ENCODE peak calls at places on chromosomes 5 and 9, in five cellular contexts. G is NCI-H1092 treated with DMSO at 0.1 percent for 48 hours; W is central memory CD4-positive, alpha-beta T cell; R is NCI-H524; D is HTR-8/SVneo. V is an unnamed sample.

GRCh38 chr5:92337772-92338234 is 954.7 kb upstream of the ARRDC3 start:
- DNase-seq in G (no peak), W (no peak), R (no peak), D (no peak), V (no peak)

GRCh38 chr9:77927265-77927664 is 104.3 kb downstream of the GNAQ start:
- DNase-seq in G (no peak), W (no peak), R (no peak), D (peak), V (no peak)

GRCh38 chr5:78547171-78547570 is 101.4 kb downstream of the LHFPL2 start:
- DNase-seq in G (no peak), W (no peak), R (no peak), D (no peak), V (no peak)

GRCh38 chr5:85320495-85320894 is 935.8 kb upstream of the EDIL3 start:
- DNase-seq in G (no peak), W (no peak), R (no peak), D (no peak), V (no peak)

GRCh38 chr9:125843646-125844045 is 96.5 kb downstream of the PBX3 start:
- DNase-seq in G (peak), W (no peak), R (peak), D (no peak), V (no peak)

GRCh38 chr5:176743136-176743827 is 67.1 kb upstream of the UNC5A start:
- DNase-seq in G (peak), W (no peak), R (no peak), D (no peak), V (peak)

GRCh38 chr5:120134944-120135343 is 329.2 kb upstream of the PRR16 start:
- DNase-seq in G (no peak), W (no peak), R (no peak), D (no peak), V (no peak)

GRCh38 chr5:126360467-126360866 is 62.7 kb upstream of the GRAMD2B start:
- DNase-seq in G (no peak), W (no peak), R (no peak), D (no peak), V (no peak)

GRCh38 chr9:91089405-91090131 is 272.1 kb downstream of the AUH start:
- DNase-seq in G (peak), W (no peak), R (peak), D (peak), V (peak)

GRCh38 chr5:172770374-172770674 is 671 bp downstream of the DUSP1 start:
- DNase-seq in G (peak), W (no peak), R (no peak), D (no peak), V (no peak)

GRCh38 chr9:20684865-20685696 is 1.0 kb downstream of the FOCAD start:
- DNase-seq in G (no peak), W (peak), R (no peak), D (no peak), V (no peak)

GRCh38 chr9:115133649-115134048 is 15.7 kb upstream of the TNC start:
- DNase-seq in G (no peak), W (no peak), R (peak), D (no peak), V (no peak)

GRCh38 chr9:99011161-99011709 is 67.5 kb downstream of the COL15A1 start:
- DNase-seq in G (no peak), W (no peak), R (no peak), D (no peak), V (peak)

GRCh38 chr9:112248722-112249121 is 73.6 kb upstream of the SUSD1 start:
- DNase-seq in G (no peak), W (no peak), R (no peak), D (no peak), V (no peak)

GRCh38 chr9:123353984-123354591 is 1.9 kb upstream of the CRB2 start:
- DNase-seq in G (peak), W (no peak), R (peak), D (peak), V (peak)

GRCh38 chr9:135247174-135247930 is 159.9 kb downstream of the OLFM1 start:
- DNase-seq in G (no peak), W (no peak), R (no peak), D (no peak), V (no peak)

GRCh38 chr9:111940697-111941096 is 44.1 kb downstream of the UGCG start:
- DNase-seq in G (no peak), W (no peak), R (no peak), D (no peak), V (no peak)

GRCh38 chr5:73213566-73213998 is 40.6 kb downstream of the TMEM174 start:
- DNase-seq in G (peak), W (no peak), R (no peak), D (peak), V (peak)

GRCh38 chr9:18605763-18606162 is 131.8 kb downstream of the ADAMTSL1 start:
- DNase-seq in G (peak), W (no peak), R (no peak), D (no peak), V (no peak)

GRCh38 chr5:154047324-154047723 is 8.6 kb downstream of the MFAP3 start:
- DNase-seq in G (no peak), W (no peak), R (no peak), D (no peak), V (no peak)

GRCh38 chr9:107784235-107784958 is 294.8 kb upstream of the KLF4 start:
- DNase-seq in G (no peak), W (no peak), R (no peak), D (peak), V (no peak)

GRCh38 chr5:83750759-83751158 is 30.1 kb upstream of the HAPLN1 start:
- DNase-seq in G (no peak), W (no peak), R (no peak), D (no peak), V (no peak)

GRCh38 chr9:121736147-121736721 is 84.8 kb downstream of the DAB2IP start:
- DNase-seq in G (no peak), W (no peak), R (no peak), D (no peak), V (no peak)